ENCODE peak calls at places on chromosomes 12 and 14, in four cellular contexts. Y, C, U and H are unnamed samples.

GRCh38 chr12:50411051-50411660 is 10.5 kb downstream of the LARP4 start:
- DNase-seq in Y (no peak), C (no peak), U (no peak), H (no peak)

GRCh38 chr14:91415794-91416743 is 1.6 kb downstream of the CCDC88C start:
- DNase-seq in Y (no peak), C (peak; percentile 33), U (no peak), H (peak; percentile 88)

GRCh38 chr14:67440513-67440912 is 28.5 kb upstream of the PLEK2 start:
- DNase-seq in Y (no peak), C (no peak), U (no peak), H (no peak)

GRCh38 chr14:86946446-86946845 is 1046.5 kb downstream of the GALC start:
- DNase-seq in Y (no peak), C (no peak), U (no peak), H (no peak)

GRCh38 chr12:27382126-27382795 is 49.6 kb downstream of the BMAL2 start:
- DNase-seq in Y (no peak), C (no peak), U (no peak), H (no peak)

GRCh38 chr14:93986972-93987371 is 10.1 kb upstream of the CCDC197 start:
- DNase-seq in Y (no peak), C (no peak), U (no peak), H (no peak)

GRCh38 chr12:8996682-8997405 is 7.5 kb downstream of the KLRG1 start:
- DNase-seq in Y (no peak), C (peak; percentile 55), U (peak; percentile 16), H (peak; percentile 77)

GRCh38 chr14:89232366-89233070 is 184.5 kb downstream of the FOXN3 start:
- DNase-seq in Y (no peak), C (no peak), U (no peak), H (no peak)

GRCh38 chr12:27552886-27553560 is 29.0 kb downstream of the PPFIBP1 start:
- DNase-seq in Y (no peak), C (no peak), U (no peak), H (no peak)

GRCh38 chr12:109597795-109598427 is 24.3 kb downstream of the MVK start:
- DNase-seq in Y (peak; percentile 46), C (peak; percentile 85), U (peak; percentile 88), H (no peak)

GRCh38 chr14:104735830-104736642 is 12.0 kb downstream of the ADSS1 start:
- DNase-seq in Y (no peak), C (no peak), U (no peak), H (no peak)

GRCh38 chr14:60430276-60430675 is 55.6 kb downstream of the C14orf39 start:
- DNase-seq in Y (no peak), C (no peak), U (no peak), H (no peak)

GRCh38 chr14:76867536-76868452 is 41.6 kb downstream of the LRRC74A start:
- DNase-seq in Y (peak; percentile 49), C (no peak), U (no peak), H (no peak)

GRCh38 chr14:75205586-75205985 is 29.2 kb upstream of the TMED10 start:
- DNase-seq in Y (no peak), C (no peak), U (no peak), H (no peak)

GRCh38 chr14:87066221-87066817 is 926.7 kb downstream of the GALC start:
- DNase-seq in Y (no peak), C (no peak), U (no peak), H (no peak)

GRCh38 chr14:74089251-74090020 is 4.7 kb downstream of the LIN52 start:
- DNase-seq in Y (no peak), C (no peak), U (no peak), H (no peak)
- TF ChIP-seq SPI1 in Y (no peak), C (no peak), U (no peak), H (no peak)

GRCh38 chr14:103185051-103186027 is 62.1 kb downstream of the TNFAIP2 start:
- DNase-seq in Y (no peak), C (peak; percentile 44), U (no peak), H (no peak)
- TF ChIP-seq SPI1 in Y (no peak), C (no peak), U (no peak), H (no peak)

DNA sequence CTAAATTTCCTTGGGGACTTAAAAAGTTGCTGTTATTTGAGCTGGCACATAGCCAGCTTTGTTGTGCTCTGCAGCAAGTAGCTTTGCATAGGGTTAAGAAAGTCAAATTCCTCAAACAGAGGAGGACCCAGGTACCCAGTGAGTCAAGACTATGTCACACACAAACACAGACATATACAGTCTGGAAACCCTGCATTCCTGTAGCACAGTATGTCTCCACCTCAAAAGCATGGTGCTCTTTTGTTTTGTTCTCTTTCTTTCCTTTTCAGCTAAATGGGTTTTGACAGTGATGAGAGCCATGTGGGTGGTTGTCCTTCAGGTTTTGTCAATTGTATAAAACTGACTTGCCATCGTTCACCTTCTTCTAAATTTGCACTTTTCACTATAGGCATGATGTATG is 179.6 kb upstream of the DIO2 start:
- DNase-seq in Y (no peak), C (no peak), U (no peak), H (no peak)
- TF ChIP-seq SPI1 in Y (no peak), C (no peak), U (no peak), H (no peak)

DNA sequence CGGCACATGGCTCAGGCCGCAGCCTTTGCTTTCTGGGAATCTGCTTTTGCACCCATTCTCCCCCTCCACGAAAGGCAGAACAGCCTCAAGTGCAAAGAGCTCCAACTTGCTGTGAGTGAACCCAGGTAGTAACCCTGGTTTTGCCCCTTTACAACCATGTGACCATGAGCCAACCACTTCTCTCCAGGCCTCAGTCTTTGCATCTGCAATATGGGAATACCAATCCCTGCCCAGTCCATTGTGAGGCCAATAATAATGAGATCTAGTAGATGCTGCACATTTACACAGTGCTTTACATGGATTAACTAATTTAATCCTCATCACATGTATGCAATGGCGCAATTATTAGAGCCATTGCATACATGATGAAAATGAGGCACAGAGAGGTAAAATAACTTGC is 108.9 kb upstream of the MYL2 start:
- DNase-seq in Y (no peak), C (no peak), U (no peak), H (no peak)
- TF ChIP-seq SPI1 in Y (no peak), C (no peak), U (no peak), H (no peak)

DNA sequence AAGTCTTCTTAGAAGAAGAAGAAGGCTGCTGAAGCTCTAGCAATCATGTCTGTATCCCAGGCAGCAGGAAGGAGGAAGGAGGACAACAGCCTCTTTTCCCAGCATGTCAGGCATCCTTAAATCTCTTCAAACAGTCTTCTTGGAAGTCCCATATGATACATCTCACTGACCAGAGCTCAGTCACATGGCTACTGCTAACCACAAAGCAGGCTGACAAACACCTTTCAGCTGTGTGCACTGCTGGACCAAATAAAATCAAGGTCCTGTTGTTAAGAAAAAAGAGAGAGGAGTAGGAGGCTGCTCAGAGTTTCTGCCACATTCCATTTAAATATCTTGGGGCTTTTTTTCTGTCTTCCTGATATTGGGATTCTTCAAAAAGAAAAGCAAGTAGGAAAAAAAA is 203.4 kb upstream of the PELI2 start:
- DNase-seq in Y (no peak), C (no peak), U (no peak), H (no peak)
- TF ChIP-seq SPI1 in Y (no peak), C (no peak), U (no peak), H (no peak)